ENCODE peak calls at places on chromosomes 13 and 19, in six cellular contexts. N is upper lobe of left lung, S is tibial nerve, L is suprapubic skin, D is stomach, M is transverse colon. J is an unnamed sample.

GRCh38 chr13:30061217-30061616 is 210.8 kb upstream of the UBL3 start:
- DNase-seq in N (no peak), S (no peak), L (no peak), D (no peak), M (no peak), J (no peak)

GRCh38 chr19:489418-490196 is 6.7 kb upstream of the MADCAM1 start:
- DNase-seq in N (no peak), S (no peak), L (no peak), D (no peak), M (no peak), J (no peak)

GRCh38 chr19:30784850-30785459 is 412.8 kb downstream of the ZNF536 start:
- DNase-seq in N (peak), S (peak), L (peak), D (peak), M (peak), J (peak)

GRCh38 chr19:2266183-2266993 is 10.2 kb upstream of the JSRP1 start:
- DNase-seq in N (peak), S (peak), L (no peak), D (peak), M (peak), J (peak)

GRCh38 chr13:99087130-99087953 is 109.5 kb upstream of the DOCK9 start:
- DNase-seq in N (peak), S (peak), L (peak), D (peak), M (peak), J (peak)

GRCh38 chr13:75327132-75327505 is 154.8 kb downstream of the TBC1D4 start:
- DNase-seq in N (no peak), S (no peak), L (no peak), D (no peak), M (no peak), J (no peak)

GRCh38 chr13:35887028-35887666 is 244.0 kb downstream of the DCLK1 start:
- DNase-seq in N (no peak), S (no peak), L (no peak), D (no peak), M (no peak), J (no peak)

GRCh38 chr13:114108894-114109293 is 23.5 kb downstream of the RASA3 start:
- DNase-seq in N (peak), S (peak), L (no peak), D (no peak), M (peak), J (peak)

GRCh38 chr13:23392925-23393645 is 40.4 kb downstream of the SACS start:
- DNase-seq in N (no peak), S (no peak), L (no peak), D (no peak), M (no peak), J (no peak)

GRCh38 chr19:33865306-33865705 is 68.6 kb downstream of the KCTD15 start:
- DNase-seq in N (no peak), S (no peak), L (no peak), D (no peak), M (no peak), J (no peak)

GRCh38 chr19:55305491-55305890 is 19.6 kb downstream of the TMEM150B start:
- DNase-seq in N (peak), S (no peak), L (no peak), D (peak), M (no peak), J (no peak)

GRCh38 chr19:18558595-18558994 is 925 bp downstream of the KXD1 start:
- DNase-seq in N (no peak), S (no peak), L (no peak), D (no peak), M (no peak), J (no peak)

GRCh38 chr13:95713651-95714050 is 36.7 kb downstream of the DNAJC3 start:
- DNase-seq in N (no peak), S (no peak), L (no peak), D (no peak), M (no peak), J (no peak)

GRCh38 chr13:48400820-48401219 is 12.1 kb downstream of the LPAR6 start:
- DNase-seq in N (no peak), S (no peak), L (no peak), D (no peak), M (no peak), J (no peak)

GRCh38 chr19:14871619-14872230 is 14.2 kb downstream of the OR7A17 start:
- DNase-seq in N (no peak), S (no peak), L (no peak), D (no peak), M (no peak), J (no peak)

GRCh38 chr13:75151081-75151643 is 330.8 kb downstream of the TBC1D4 start:
- DNase-seq in N (no peak), S (no peak), L (no peak), D (no peak), M (no peak), J (no peak)

GRCh38 chr13:95660981-95661581 is 15.9 kb upstream of the DNAJC3 start:
- DNase-seq in N (no peak), S (no peak), L (no peak), D (no peak), M (no peak), J (no peak)

GRCh38 chr19:39843919-39844793 is 2.0 kb downstream of the FBL start:
- DNase-seq in N (no peak), S (no peak), L (no peak), D (no peak), M (no peak), J (no peak)

GRCh38 chr13:111177081-111177711 is 62.1 kb downstream of the ARHGEF7 start:
- DNase-seq in N (peak), S (no peak), L (no peak), D (peak), M (peak), J (peak)

GRCh38 chr13:96632536-96633320 is 361.5 kb downstream of the OXGR1 start:
- DNase-seq in N (no peak), S (no peak), L (no peak), D (no peak), M (no peak), J (no peak)

GRCh38 chr19:50230379-50231351 is 27.2 kb downstream of the MYH14 start:
- DNase-seq in N (no peak), S (no peak), L (no peak), D (no peak), M (no peak), J (no peak)
- TF ChIP-seq CTCF in N (no peak), S (no peak), L (no peak), D (no peak), M (no peak), J (no peak)

DNA sequence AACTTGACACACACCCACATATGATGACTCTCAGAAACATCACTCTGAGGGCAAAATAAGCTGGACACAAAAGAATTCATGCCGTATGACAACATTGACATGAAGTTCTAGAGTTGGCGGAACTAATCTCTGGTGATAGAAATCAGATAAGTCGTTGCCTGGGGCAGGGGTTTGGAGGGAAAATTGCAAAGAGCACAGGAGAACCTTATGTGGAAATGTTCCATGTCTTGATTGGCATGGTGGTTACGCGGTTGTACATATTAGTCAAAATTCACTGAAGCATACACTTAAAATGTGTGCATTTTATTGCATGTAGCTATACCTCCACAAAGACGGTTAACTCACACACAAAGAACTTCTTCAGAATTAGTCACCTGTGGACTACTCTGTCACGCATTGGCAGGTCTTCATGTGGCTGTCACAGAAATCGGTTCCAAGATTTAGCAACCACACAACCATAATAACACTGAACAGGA is 137.8 kb upstream of the GJB6 start:
- DNase-seq in N (no peak), S (no peak), L (no peak), D (no peak), M (no peak), J (no peak)
- TF ChIP-seq EP300 in N (no peak), S (no peak), L (no peak), D (no peak), M (no peak), J (no peak)

GRCh38 chr19:45693168-45693788 is 812 bp downstream of the QPCTL start:
- DNase-seq in N (peak), S (peak), L (peak), D (peak), M (peak), J (peak)

GRCh38 chr19:45692187-45693111 is at the start of gene QPCTL:
- DNase-seq in N (peak), S (peak), L (peak), D (peak), M (peak), J (peak)

GRCh38 chr19:45687599-45687998 is 4.2 kb downstream of the SNRPD2 start:
- DNase-seq in N (no peak), S (no peak), L (no peak), D (no peak), M (no peak), J (no peak)

GRCh38 chr19:45691516-45692186 is at the start of gene SNRPD2:
- DNase-seq in N (peak), S (peak), L (peak), D (peak), M (peak), J (peak)
- TF ChIP-seq CTCF in N (peak), S (no peak), L (no peak), D (no peak), M (no peak), J (no peak)

GRCh38 chr19:21626924-21627697 is 121.7 kb downstream of the ZNF429 start:
- DNase-seq in N (no peak), S (no peak), L (no peak), D (no peak), M (no peak), J (no peak)
- TF ChIP-seq EP300 in N (no peak), S (no peak), L (no peak), D (no peak), M (no peak), J (no peak)

J was measured in sigmoid colon.